ENCODE peak calls at places on chromosomes 3 and 15, in nine cellular contexts. K is A549, C is astrocyte, D is H9, Q is GM23248, A is psoas muscle, X is MM.1S, Z is heart left ventricle, L is IMR-90. M is an unnamed sample.

GRCh38 chr3:7401418-7401817 is 540.5 kb downstream of the GRM7 start:
- DNase-seq in Q (no peak), D (no peak), A (no peak), C (no peak), K (no peak), Z (no peak), L (no peak), X (no peak), M (no peak)

GRCh38 chr15:42152196-42152920 is 4.1 kb downstream of the PLA2G4F start:
- DNase-seq in D (no peak), K (no peak), C (no peak), Q (peak; percentile 55), A (peak; percentile 51), X (no peak), L (no peak), Z (peak; percentile 74), M (no peak)

GRCh38 chr3:195147649-195148121 is 123.3 kb downstream of the XXYLT1 start:
- DNase-seq in C (no peak), A (peak; percentile 41), L (peak; percentile 62), K (no peak), X (peak; percentile 95), Z (peak; percentile 61), D (no peak), Q (peak; percentile 85), M (no peak)

GRCh38 chr3:111210003-111210699 is 138.5 kb downstream of the NECTIN3 start:
- DNase-seq in Z (no peak), A (no peak), X (no peak), C (peak; percentile 42), Q (peak; percentile 67), L (peak; percentile 76), D (no peak), K (no peak), M (no peak)

GRCh38 chr3:183108470-183108869 is 9.2 kb upstream of the MCCC1 start:
- DNase-seq in L (no peak), D (no peak), Z (no peak), K (no peak), Q (no peak), X (no peak), C (no peak), A (no peak), M (no peak)

GRCh38 chr3:175948041-175948440 is 1088.9 kb downstream of the NAALADL2 start:
- DNase-seq in X (no peak), Q (no peak), D (no peak), Z (no peak), K (no peak), A (no peak), C (no peak), L (no peak), M (no peak)

GRCh38 chr15:53549697-53550315 is 209.7 kb downstream of the WDR72 start:
- DNase-seq in C (no peak), L (no peak), Q (no peak), D (no peak), A (no peak), Z (no peak), X (no peak), K (no peak), M (no peak)

GRCh38 chr3:81962396-81962795 is 201.0 kb upstream of the GBE1 start:
- DNase-seq in D (no peak), X (no peak), Q (peak; percentile 47), C (peak; percentile 32), Z (no peak), A (no peak), L (no peak), K (no peak), M (no peak)

GRCh38 chr15:51160484-51160883 is 65.8 kb upstream of the TNFAIP8L3 start:
- DNase-seq in Q (no peak), Z (no peak), L (no peak), C (no peak), A (no peak), X (no peak), D (no peak), K (no peak), M (peak; percentile 84)

GRCh38 chr15:49085696-49086459 is 39.6 kb upstream of the SECISBP2L start:
- DNase-seq in X (no peak), D (no peak), C (no peak), A (no peak), Z (no peak), L (peak; percentile 7), K (no peak), Q (no peak), M (no peak)

GRCh38 chr3:134086616-134087015 is 56.9 kb upstream of the SLCO2A1 start:
- DNase-seq in K (no peak), X (no peak), L (no peak), Q (no peak), Z (no peak), C (no peak), D (no peak), A (no peak), M (no peak)

GRCh38 chr15:60695713-60696522 is 217.0 kb upstream of the ICE2 start:
- DNase-seq in Z (no peak), C (peak; percentile 47), Q (peak; percentile 50), K (no peak), L (peak; percentile 71), A (no peak), D (no peak), X (no peak), M (no peak)

GRCh38 chr15:70512772-70513362 is 250.5 kb downstream of the UACA start:
- DNase-seq in A (no peak), Q (peak; percentile 70), X (peak; percentile 90), K (peak; percentile 90), L (peak; percentile 51), D (peak; percentile 87), Z (no peak), C (no peak), M (no peak)

GRCh38 chr3:65761431-65761830 is 277.3 kb downstream of the MAGI1 start:
- DNase-seq in A (no peak), X (no peak), Z (no peak), C (no peak), D (no peak), L (no peak), K (no peak), Q (no peak), M (no peak)

GRCh38 chr15:42547926-42548257 is 701 bp downstream of the LRRC57 start:
- DNase-seq in D (no peak), A (no peak), L (peak; percentile 55), C (peak; percentile 46), Q (no peak), Z (no peak), X (peak; percentile 38), K (no peak), M (no peak)

GRCh38 chr15:59191855-59192237 is 14.8 kb upstream of the LDHAL6B start:
- DNase-seq in D (no peak), A (no peak), Z (no peak), L (peak; percentile 96), K (peak; percentile 86), Q (peak; percentile 97), C (peak; percentile 97), X (no peak), M (no peak)

GRCh38 chr3:24237971-24238767 is 256.5 kb downstream of the THRB start:
- DNase-seq in X (peak; percentile 71), Z (no peak), D (peak; percentile 63), Q (peak; percentile 92), L (peak; percentile 89), K (peak; percentile 78), A (no peak), C (peak; percentile 96), M (no peak)

GRCh38 chr15:56653787-56654186 is 79.5 kb downstream of the ZNF280D start:
- DNase-seq in D (no peak), Z (no peak), L (no peak), K (no peak), C (no peak), X (no peak), Q (no peak), A (no peak), M (no peak)

DNA sequence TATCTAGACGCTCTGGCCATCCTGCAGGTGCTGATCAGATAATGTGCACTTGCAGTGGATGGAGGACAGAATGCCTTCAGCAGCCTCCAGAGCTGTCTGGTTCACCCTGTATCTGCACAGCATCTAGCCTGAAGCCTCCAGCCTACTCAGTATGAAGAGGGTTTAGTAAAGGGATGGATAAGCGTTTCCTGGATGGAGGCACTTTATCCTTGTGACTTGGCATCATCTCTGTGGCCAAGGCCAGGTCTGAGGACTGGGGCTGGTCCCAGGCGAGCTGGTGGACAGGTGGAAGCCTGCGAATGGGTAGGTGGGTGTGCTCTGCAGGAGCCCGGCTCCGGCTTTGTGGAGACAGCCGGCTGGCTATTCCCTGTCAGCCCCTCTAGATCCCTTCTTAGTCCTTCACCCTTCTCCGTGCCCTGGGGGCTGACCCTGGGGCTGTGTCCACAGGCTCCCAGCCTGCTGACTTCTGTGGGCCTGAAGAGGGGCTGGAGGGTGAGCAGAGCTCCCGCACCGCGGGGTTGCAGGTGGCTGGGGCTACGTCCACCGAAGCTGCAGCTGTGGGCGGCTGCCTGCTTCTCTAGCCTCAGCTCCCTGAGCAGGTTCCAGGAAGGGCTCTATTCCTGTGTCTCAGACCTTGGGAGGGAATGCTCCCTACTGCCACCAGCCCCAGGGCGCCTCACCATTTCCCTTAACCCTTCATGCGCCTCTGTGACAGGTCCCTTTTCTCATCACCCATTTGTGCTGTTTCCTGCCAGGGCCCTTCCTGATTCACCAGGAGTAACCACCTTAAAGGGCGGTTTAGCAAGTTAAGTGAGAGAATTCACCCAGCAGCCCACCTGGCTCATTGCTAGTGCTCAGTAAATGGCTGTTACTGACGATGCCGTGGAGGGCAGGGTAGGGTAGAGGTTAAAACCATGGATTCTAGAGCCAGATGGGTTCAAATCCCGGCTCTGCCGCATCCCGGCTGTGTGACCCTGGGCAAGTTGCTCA is 88.1 kb downstream of the WNT7A start:
- DNase-seq in K (no peak), C (no peak), L (no peak), A (no peak), Q (no peak), D (no peak), Z (no peak), X (no peak), M (no peak)
- H3K27ac ChIP-seq in K (no peak overlapping the region), C (no peak overlapping the region), L (no peak overlapping the region), A (no peak overlapping the region), Q (no peak overlapping the region), D (no peak overlapping the region), Z (no peak overlapping the region), X (no peak overlapping the region), M (no peak overlapping the region)

GRCh38 chr15:35305906-35306305 is 220.8 kb upstream of the NANOGP8 start:
- DNase-seq in K (peak; percentile 65), L (peak; percentile 92), D (no peak), X (no peak), C (peak; percentile 96), Q (peak; percentile 62), Z (no peak), A (no peak), M (no peak)
- H3K27ac ChIP-seq in K (no peak overlapping the region), L (no peak overlapping the region), D (no peak overlapping the region), X (no peak overlapping the region), C (peak overlapping the region; percentile 65), Q (peak overlapping the region; percentile 49), Z (no peak overlapping the region), A (no peak overlapping the region), M (no peak overlapping the region)

DNA sequence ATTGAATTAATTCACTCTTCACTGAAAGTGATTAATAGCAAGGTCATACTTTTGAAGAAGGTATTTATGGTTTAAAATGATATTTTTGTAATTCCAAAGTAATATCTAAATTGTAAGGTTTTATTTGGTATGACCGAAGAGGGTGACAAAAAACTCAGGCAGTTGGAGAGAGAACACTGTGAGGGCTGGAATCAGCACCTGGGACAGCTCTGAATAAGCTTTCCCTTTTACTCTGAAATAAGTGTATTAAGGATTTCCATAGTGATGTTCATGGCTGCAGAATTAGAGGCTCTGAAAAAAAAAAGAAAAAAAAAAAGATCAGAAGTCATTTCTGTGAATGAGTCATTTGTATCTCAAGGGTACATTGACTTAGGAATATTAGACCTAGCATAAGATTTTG is 299.5 kb downstream of the IL5RA start:
- DNase-seq in K (no peak), Q (peak; percentile 1), C (no peak), Z (no peak), L (no peak), A (no peak), X (no peak), D (no peak), M (no peak)
- H3K27ac ChIP-seq in K (no peak overlapping the region), Q (no peak overlapping the region), C (no peak overlapping the region), Z (no peak overlapping the region), L (no peak overlapping the region), A (no peak overlapping the region), X (no peak overlapping the region), D (no peak overlapping the region), M (no peak overlapping the region)

GRCh38 chr15:66746231-66746605 is 44.2 kb downstream of the SMAD6 start:
- DNase-seq in A (no peak), L (no peak), Z (no peak), Q (no peak), C (no peak), X (no peak), K (no peak), D (no peak), M (no peak)
- H3K27ac ChIP-seq in A (no peak overlapping the region), L (peak overlapping the region; percentile 71), Z (no peak overlapping the region), Q (no peak overlapping the region), C (no peak overlapping the region), X (no peak overlapping the region), K (peak overlapping the region; percentile 87), D (no peak overlapping the region), M (no peak overlapping the region)